ENCODE peak calls at places on chromosomes 16 and 17, in five cellular contexts. N is mucosa of descending colon; Y is CD8-positive, alpha-beta T cell; X is BJ; Z is prostate gland. P is an unnamed sample.

GRCh38 chr17:73932216-73932749 is 271.2 kb upstream of the RPL38 start:
- DNase-seq in N (no peak), Y (no peak), X (no peak), Z (no peak), P (no peak)

GRCh38 chr17:43907425-43907981 is at the start of gene MPP2:
- DNase-seq in N (peak; percentile 65), Y (peak; percentile 61), X (no peak), Z (peak; percentile 68), P (no peak)

GRCh38 chr17:59001158-59001814 is 105.4 kb downstream of the TRIM37 start:
- DNase-seq in N (peak; percentile 52), Y (peak; percentile 67), X (peak; percentile 12), Z (peak; percentile 26), P (no peak)

GRCh38 chr16:69626256-69626655 is 60.5 kb downstream of the NFAT5 start:
- DNase-seq in N (no peak), Y (no peak), X (no peak), Z (no peak), P (peak; percentile 17)

GRCh38 chr17:66373944-66374817 is 71.8 kb downstream of the PRKCA start:
- DNase-seq in N (peak; percentile 60), Y (peak; percentile 80), X (no peak), Z (no peak), P (no peak)

GRCh38 chr17:17724991-17725852 is 44.0 kb downstream of the RAI1 start:
- DNase-seq in N (no peak), Y (no peak), X (no peak), Z (no peak), P (no peak)

GRCh38 chr17:12940699-12941098 is 77.1 kb downstream of the ELAC2 start:
- DNase-seq in N (no peak), Y (no peak), X (no peak), Z (no peak), P (no peak)

GRCh38 chr17:6195123-6195522 is 124.9 kb downstream of the WSCD1 start:
- DNase-seq in N (no peak), Y (no peak), X (no peak), Z (no peak), P (no peak)

GRCh38 chr17:56521439-56522141 is 71.9 kb upstream of the NOG start:
- DNase-seq in N (no peak), Y (no peak), X (no peak), Z (no peak), P (no peak)

GRCh38 chr16:72819345-72819744 is 228.6 kb downstream of the ZFHX3 start:
- DNase-seq in N (no peak), Y (no peak), X (peak; percentile 32), Z (no peak), P (no peak)

GRCh38 chr16:62022688-62023087 is 13.6 kb downstream of the CDH8 start:
- DNase-seq in N (no peak), Y (no peak), X (no peak), Z (no peak), P (no peak)

GRCh38 chr17:8488931-8489330 is 53.2 kb downstream of the NDEL1 start:
- DNase-seq in N (no peak), Y (no peak), X (peak; percentile 95), Z (no peak), P (peak; percentile 91)

GRCh38 chr16:85185701-85186100 is 73.4 kb upstream of the CIBAR2 start:
- DNase-seq in N (no peak), Y (no peak), X (no peak), Z (no peak), P (no peak)

GRCh38 chr16:72554935-72555334 is 383.0 kb upstream of the PMFBP1 start:
- DNase-seq in N (no peak), Y (no peak), X (no peak), Z (no peak), P (no peak)

GRCh38 chr16:1713933-1714332 is 7.9 kb downstream of the MAPK8IP3 start:
- DNase-seq in N (no peak), Y (no peak), X (no peak), Z (no peak), P (no peak)

GRCh38 chr16:56420613-56421012 is 4.7 kb downstream of the AMFR start:
- DNase-seq in N (no peak), Y (no peak), X (no peak), Z (no peak), P (no peak)

GRCh38 chr16:56419740-56420548 is 5.4 kb downstream of the AMFR start:
- DNase-seq in N (no peak), Y (no peak), X (no peak), Z (no peak), P (no peak)

GRCh38 chr16:56421976-56422669 is 3.2 kb downstream of the AMFR start:
- DNase-seq in N (no peak), Y (no peak), X (no peak), Z (no peak), P (no peak)

GRCh38 chr16:56422896-56423441 is 2.4 kb downstream of the AMFR start:
- DNase-seq in N (no peak), Y (no peak), X (no peak), Z (no peak), P (no peak)

DNA sequence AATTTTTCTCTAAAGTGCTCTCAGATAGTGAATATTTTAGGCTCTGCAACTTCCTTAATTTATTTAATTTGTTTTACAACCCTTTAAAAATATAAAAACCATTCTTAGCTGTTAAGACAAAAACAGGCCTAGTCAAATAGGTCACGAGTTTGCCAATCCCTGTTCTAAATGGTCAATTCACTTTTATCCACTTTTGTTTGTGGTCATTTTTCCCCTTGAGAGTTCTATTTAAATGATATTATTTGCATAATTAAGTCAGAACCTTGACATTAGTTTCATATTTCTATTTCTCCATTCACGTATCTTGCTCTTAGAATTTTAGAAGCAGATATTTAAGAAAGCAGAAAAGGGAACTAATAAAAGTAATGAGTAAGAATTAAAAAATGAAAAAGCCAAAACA is 4.0 kb downstream of the AMFR start:
- DNase-seq in N (no peak), Y (no peak), X (no peak), Z (no peak), P (no peak)
- H3K4me3 ChIP-seq in N (no peak overlapping the region), Y (no peak overlapping the region), X (no peak overlapping the region), Z (no peak overlapping the region), P (no peak overlapping the region)

GRCh38 chr17:39751016-39751543 is 13.3 kb downstream of the GRB7 start:
- DNase-seq in N (no peak), Y (no peak), X (no peak), Z (no peak), P (no peak)
- TF ChIP-seq CTCF in N (no peak), Y (no peak), X (no peak), Z (no peak), P (no peak)

GRCh38 chr17:81394377-81394747 is 895 bp upstream of the BAHCC1 start:
- DNase-seq in N (no peak), Y (no peak), X (no peak), Z (no peak), P (no peak)
- H3K4me3 ChIP-seq in N (no peak overlapping the region), Y (no peak overlapping the region), X (peak overlapping the region; percentile 21), Z (peak overlapping the region; percentile 88), P (peak overlapping the region; percentile 67)

GRCh38 chr16:57906385-57907316 is 64.3 kb downstream of the CNGB1 start:
- DNase-seq in N (no peak), Y (peak; percentile 16), X (no peak), Z (no peak), P (no peak)
- TF ChIP-seq CTCF in N (no peak), Y (peak; percentile 29), X (peak; percentile 78), Z (no peak), P (peak; percentile 46)

GRCh38 chr17:36813957-36814356 is 123.3 kb upstream of the LHX1 start:
- DNase-seq in N (no peak), Y (no peak), X (no peak), Z (no peak), P (no peak)

GRCh38 chr17:36807496-36808180 is 129.6 kb upstream of the LHX1 start:
- DNase-seq in N (no peak), Y (no peak), X (no peak), Z (no peak), P (no peak)

GRCh38 chr17:36812762-36813161 is 124.5 kb upstream of the LHX1 start:
- DNase-seq in N (no peak), Y (no peak), X (no peak), Z (no peak), P (no peak)

GRCh38 chr17:36813357-36813756 is 123.9 kb upstream of the LHX1 start:
- DNase-seq in N (no peak), Y (no peak), X (no peak), Z (no peak), P (no peak)

GRCh38 chr17:36808181-36808661 is 129.1 kb upstream of the LHX1 start:
- DNase-seq in N (no peak), Y (no peak), X (no peak), Z (no peak), P (no peak)
- H3K4me3 ChIP-seq in N (no peak overlapping the region), Y (no peak overlapping the region), X (no peak overlapping the region), Z (no peak overlapping the region), P (no peak overlapping the region)

DNA sequence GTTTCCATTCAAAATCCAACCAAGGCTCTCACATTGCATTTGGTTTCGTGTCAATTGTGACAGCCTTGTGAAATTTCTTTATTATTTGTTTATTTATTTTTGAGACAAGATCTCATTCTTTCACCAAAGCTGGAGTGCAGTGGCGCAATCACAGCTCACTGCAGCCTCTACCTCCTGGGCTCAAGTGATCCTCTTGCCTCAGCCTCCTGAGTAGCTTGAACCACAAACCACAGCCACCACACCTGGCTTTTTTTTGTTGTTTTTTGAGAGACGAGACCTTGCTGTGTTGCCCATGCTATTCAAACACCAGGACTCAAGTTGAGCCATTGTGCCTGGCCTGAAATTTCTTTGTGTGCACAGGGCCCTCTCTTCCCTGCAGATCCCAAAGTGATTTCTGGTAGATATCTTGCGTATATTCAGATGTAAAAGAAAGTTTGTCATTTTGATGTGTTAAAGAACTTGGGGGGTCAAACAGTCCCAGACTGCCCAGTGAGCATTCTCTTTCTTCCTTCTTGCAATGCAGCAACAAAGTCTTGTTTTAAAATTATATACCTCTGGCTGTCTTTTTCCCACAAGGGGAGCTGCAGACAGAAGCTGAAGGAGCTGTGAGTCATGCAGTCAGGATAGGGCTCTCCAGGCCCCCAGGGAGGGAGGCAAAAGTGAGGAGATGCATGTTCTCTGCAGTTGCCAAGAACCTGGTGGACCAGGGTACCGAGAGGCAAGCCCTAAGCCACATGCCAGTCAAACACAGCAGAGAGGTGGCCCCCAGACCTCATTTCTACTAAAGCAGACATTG is 15.5 kb upstream of the USP22 start:
- DNase-seq in N (no peak), Y (no peak), X (no peak), Z (no peak), P (no peak)
- TF ChIP-seq CTCF in N (no peak), Y (no peak), X (peak; percentile 31), Z (no peak), P (peak; percentile 10)

P was measured in HFF-Myc.